ENCODE peak calls at places on chromosomes 3 and 15, in eight cellular contexts. B is pancreas, R is K562, G is heart right ventricle, I is cardiac muscle cell, Y is esophagus squamous epithelium, J is right lobe of liver, P is RWPE1. W is an unnamed sample.

GRCh38 chr3:170999737-171000242 is 26.7 kb downstream of the SLC2A2 start:
- DNase-seq in B (peak; percentile 75), R (peak; percentile 26), G (no peak), I (no peak), Y (no peak), J (no peak), P (peak; percentile 80), W (no peak)

GRCh38 chr15:99385865-99386264 is 134.6 kb downstream of the LRRC28 start:
- DNase-seq in B (no peak), R (peak; percentile 24), G (peak; percentile 74), I (peak; percentile 12), Y (no peak), J (peak; percentile 88), P (no peak), W (peak; percentile 76)

GRCh38 chr3:45907769-45908705 is 21.7 kb downstream of the CCR9 start:
- DNase-seq in B (no peak), R (no peak), G (no peak), I (no peak), Y (no peak), J (no peak), P (no peak), W (no peak)

GRCh38 chr15:81336568-81336967 is 12.6 kb upstream of the STARD5 start:
- DNase-seq in B (no peak), R (peak; percentile 35), G (no peak), I (no peak), Y (no peak), J (no peak), P (peak; percentile 23), W (no peak)

GRCh38 chr3:147405552-147406254 is 640 bp downstream of the ZIC4 start:
- DNase-seq in B (no peak), R (no peak), G (no peak), I (no peak), Y (no peak), J (no peak), P (no peak), W (no peak)

GRCh38 chr15:89489376-89489775 is 7.0 kb downstream of the RHCG start:
- DNase-seq in B (no peak), R (no peak), G (no peak), I (no peak), Y (no peak), J (peak; percentile 39), P (no peak), W (no peak)

GRCh38 chr15:89783111-89783860 is 7.2 kb downstream of the MESP2 start:
- DNase-seq in B (peak; percentile 54), R (peak; percentile 60), G (no peak), I (peak; percentile 36), Y (no peak), J (peak; percentile 47), P (no peak), W (no peak)

GRCh38 chr3:100600181-100601042 is 9.0 kb upstream of the ADGRG7 start:
- DNase-seq in B (no peak), R (no peak), G (no peak), I (no peak), Y (no peak), J (no peak), P (peak; percentile 68), W (no peak)

GRCh38 chr15:66789029-66790025 is 87.3 kb downstream of the SMAD6 start:
- DNase-seq in B (peak; percentile 32), R (peak; percentile 62), G (no peak), I (peak; percentile 43), Y (no peak), J (no peak), P (no peak), W (no peak)

GRCh38 chr3:184815046-184815930 is 3.3 kb downstream of the VPS8 start:
- DNase-seq in B (no peak), R (no peak), G (no peak), I (no peak), Y (no peak), J (no peak), P (no peak), W (no peak)

GRCh38 chr3:15317164-15317477 is 15.3 kb downstream of the SH3BP5 start:
- DNase-seq in B (no peak), R (no peak), G (no peak), I (no peak), Y (no peak), J (no peak), P (no peak), W (peak; percentile 47)

GRCh38 chr15:76193934-76194333 is 117.3 kb downstream of the ETFA start:
- DNase-seq in B (no peak), R (no peak), G (no peak), I (no peak), Y (no peak), J (no peak), P (no peak), W (no peak)

GRCh38 chr15:91246998-91247397 is 146.9 kb downstream of the SV2B start:
- DNase-seq in B (no peak), R (no peak), G (no peak), I (no peak), Y (no peak), J (no peak), P (no peak), W (no peak)

GRCh38 chr15:90529369-90530249 is at the start of gene CRTC3:
- DNase-seq in B (peak; percentile 43), R (peak; percentile 89), G (peak; percentile 60), I (peak; percentile 70), Y (no peak), J (peak; percentile 72), P (peak; percentile 67), W (peak; percentile 78)

GRCh38 chr3:24387000-24387399 is 107.7 kb downstream of the THRB start:
- DNase-seq in B (no peak), R (no peak), G (no peak), I (no peak), Y (no peak), J (no peak), P (no peak), W (no peak)

GRCh38 chr15:99427668-99428361 is 138.0 kb upstream of the MEF2A start:
- DNase-seq in B (no peak), R (no peak), G (no peak), I (no peak), Y (no peak), J (peak; percentile 28), P (no peak), W (no peak)

GRCh38 chr3:65996605-65997004 is 42.1 kb downstream of the MAGI1 start:
- DNase-seq in B (no peak), R (no peak), G (peak; percentile 17), I (no peak), Y (no peak), J (no peak), P (peak; percentile 60), W (no peak)

GRCh38 chr15:42134617-42135243 is 21.7 kb downstream of the PLA2G4F start:
- DNase-seq in B (no peak), R (no peak), G (no peak), I (no peak), Y (no peak), J (no peak), P (no peak), W (no peak)

GRCh38 chr15:100114100-100114499 is 227.7 kb downstream of the ADAMTS17 start:
- DNase-seq in B (peak; percentile 34), R (no peak), G (peak; percentile 50), I (peak; percentile 66), Y (no peak), J (peak; percentile 26), P (no peak), W (peak; percentile 85)

DNA sequence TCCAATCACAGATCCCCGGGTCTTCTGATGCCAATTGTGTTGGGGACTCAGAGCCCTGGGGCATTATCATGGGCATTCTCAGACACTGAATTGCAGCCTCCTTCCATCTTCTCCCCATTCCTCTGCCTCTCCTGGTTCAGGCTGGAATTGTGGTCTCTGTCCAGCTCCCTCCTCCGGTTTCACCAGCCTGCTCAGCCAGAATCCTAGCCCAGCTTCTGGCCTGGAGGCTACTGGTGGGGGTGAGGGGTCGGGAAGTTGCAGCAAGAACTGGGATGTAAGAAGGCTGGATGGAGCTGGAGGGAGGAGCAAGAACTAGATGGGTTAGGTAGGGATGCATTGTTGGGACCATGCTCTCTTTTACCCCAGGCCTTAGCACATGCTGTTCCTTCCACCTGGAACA is 53.5 kb downstream of the TLE3 start:
- DNase-seq in B (no peak), R (no peak), G (no peak), I (no peak), Y (no peak), J (peak; percentile 28), P (no peak), W (no peak)
- H3K27ac ChIP-seq in B (no peak overlapping the region), R (no peak overlapping the region), G (no peak overlapping the region), I (no peak overlapping the region), Y (no peak overlapping the region), J (no peak overlapping the region), P (no peak overlapping the region), W (no peak overlapping the region)

DNA sequence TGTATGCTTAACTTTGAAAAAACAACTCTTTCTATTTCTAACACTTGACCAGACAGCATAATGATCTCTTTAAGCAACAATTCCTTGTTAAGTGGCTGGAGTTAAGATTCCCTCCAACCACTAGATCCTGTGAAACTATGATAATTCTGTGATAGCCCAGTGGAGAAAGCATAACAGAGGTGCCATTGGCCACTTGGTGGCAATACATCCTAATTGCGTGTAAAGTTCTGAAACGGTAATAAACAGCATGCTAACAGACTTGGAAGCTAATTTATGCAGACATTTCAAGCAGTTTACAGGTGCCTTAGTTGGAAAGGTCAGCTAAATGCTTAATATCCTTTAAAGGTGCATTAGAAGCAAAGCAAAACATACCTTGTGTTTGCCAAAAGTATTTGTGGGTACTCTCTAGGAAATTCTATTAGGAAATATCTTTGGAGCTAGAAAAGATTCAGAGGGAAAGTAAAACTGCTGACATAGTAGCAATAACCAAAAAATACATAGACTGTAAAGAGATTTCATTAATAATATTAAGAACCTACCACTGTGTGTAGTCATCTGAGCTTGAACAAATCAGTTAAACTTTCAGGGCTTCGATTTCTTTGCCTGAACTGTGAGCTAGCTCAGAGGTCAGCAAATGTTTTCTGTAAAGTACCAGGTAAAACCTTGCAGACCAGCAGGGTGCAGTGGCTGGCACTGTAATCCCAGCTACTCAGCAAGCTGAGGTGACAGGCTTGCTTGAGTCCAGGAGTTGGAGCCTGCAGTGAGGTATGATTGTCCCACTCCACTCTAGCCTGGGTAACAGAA is 19.0 kb upstream of the CSTA start:
- DNase-seq in B (peak; percentile 51), R (no peak), G (no peak), I (peak; percentile 64), Y (no peak), J (peak; percentile 72), P (peak; percentile 48), W (no peak)
- TF ChIP-seq CTCF in B (no peak), R (peak; percentile 12), G (no peak), I (peak; percentile 7), Y (peak; percentile 39), J (peak; percentile 38), P (peak; percentile 59), W (no peak)

GRCh38 chr3:72660270-72661114 is 187.8 kb downstream of the SHQ1 start:
- DNase-seq in B (no peak), R (no peak), G (no peak), I (no peak), Y (no peak), J (no peak), P (no peak), W (no peak)
- H3K27ac ChIP-seq in B (peak overlapping the region; percentile 46), R (no peak overlapping the region), G (no peak overlapping the region), I (no peak overlapping the region), Y (no peak overlapping the region), J (no peak overlapping the region), P (peak overlapping the region; percentile 68), W (no peak overlapping the region)

DNA sequence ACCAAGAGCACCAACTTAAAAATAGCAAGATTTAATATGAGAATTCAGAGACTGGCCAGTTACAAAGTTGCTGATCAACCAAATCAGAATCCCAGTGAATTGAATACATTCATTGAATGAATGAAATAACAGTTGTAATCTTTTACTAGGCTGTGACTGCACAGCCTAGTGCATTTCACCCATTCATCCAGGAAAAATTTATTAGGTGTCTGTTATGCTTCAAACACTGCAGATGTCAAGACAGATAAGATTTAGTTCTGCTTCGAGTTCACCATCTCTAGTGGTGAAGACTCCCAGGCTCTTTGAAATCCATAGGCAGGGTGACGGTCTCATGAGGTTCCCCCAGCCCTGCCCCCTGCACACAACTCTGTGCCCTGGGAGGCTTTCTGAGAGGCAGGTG is 28.9 kb downstream of the TGM4 start:
- DNase-seq in B (no peak), R (no peak), G (no peak), I (no peak), Y (no peak), J (no peak), P (no peak), W (no peak)
- TF ChIP-seq CTCF in B (no peak), R (no peak), G (no peak), I (no peak), Y (no peak), J (no peak), P (no peak), W (no peak)

W was measured in heart left ventricle.